ENCODE peak calls at places on chromosomes 16 and 17, in five cellular contexts. One of them, this sample, is unnamed.

GRCh38 chr16:80507538-80507937 is 33.3 kb upstream of the DYNLRB2 start:
- DNase-seq in A549: no peak
- DNase-seq in HTR-8/SVneo: no peak
- DNase-seq in MCF 10A: no peak
- DNase-seq in heart right ventricle: peak
- DNase-seq in this sample: no peak

GRCh38 chr17:28101919-28102318 is 59.4 kb downstream of the NLK start:
- DNase-seq in A549: no peak
- DNase-seq in HTR-8/SVneo: no peak
- DNase-seq in MCF 10A: no peak
- DNase-seq in heart right ventricle: no peak
- DNase-seq in this sample: no peak

GRCh38 chr17:74369665-74370490 is 2.6 kb downstream of the GPR142 start:
- DNase-seq in A549: no peak
- DNase-seq in HTR-8/SVneo: no peak
- DNase-seq in MCF 10A: no peak
- DNase-seq in heart right ventricle: no peak
- DNase-seq in this sample: no peak

GRCh38 chr17:45310380-45311324 is 6.2 kb downstream of the MAP3K14 start:
- DNase-seq in A549: no peak
- DNase-seq in HTR-8/SVneo: no peak
- DNase-seq in MCF 10A: no peak
- DNase-seq in heart right ventricle: no peak
- DNase-seq in this sample: no peak

GRCh38 chr17:79360196-79360595 is 250.7 kb downstream of the RBFOX3 start:
- DNase-seq in A549: no peak
- DNase-seq in HTR-8/SVneo: no peak
- DNase-seq in MCF 10A: no peak
- DNase-seq in heart right ventricle: no peak
- DNase-seq in this sample: no peak

GRCh38 chr16:67762385-67762784 is 43.3 kb upstream of the GFOD2 start:
- DNase-seq in A549: no peak
- DNase-seq in HTR-8/SVneo: no peak
- DNase-seq in MCF 10A: no peak
- DNase-seq in heart right ventricle: no peak
- DNase-seq in this sample: no peak

GRCh38 chr17:50892101-50892776 is 26.1 kb upstream of the TOB1 start:
- DNase-seq in A549: no peak
- DNase-seq in HTR-8/SVneo: no peak
- DNase-seq in MCF 10A: no peak
- DNase-seq in heart right ventricle: no peak
- DNase-seq in this sample: no peak

GRCh38 chr17:55774834-55775233 is 24.0 kb downstream of the PCTP start:
- DNase-seq in A549: no peak
- DNase-seq in HTR-8/SVneo: no peak
- DNase-seq in MCF 10A: no peak
- DNase-seq in heart right ventricle: no peak
- DNase-seq in this sample: no peak

GRCh38 chr17:73347355-73347754 is 35.6 kb upstream of the CDC42EP4 start:
- DNase-seq in A549: no peak
- DNase-seq in HTR-8/SVneo: no peak
- DNase-seq in MCF 10A: no peak
- DNase-seq in heart right ventricle: no peak
- DNase-seq in this sample: no peak

This sample was measured in RWPE1.